ENCODE peak calls at places on chromosome 6, in six cellular contexts. R is naive thymus-derived CD4-positive, alpha-beta T cell; M is neuronal stem cell; Y is AG09309; L is astrocyte of the spinal cord; N is HL-60. X is an unnamed sample.
A peak's percentile ranks its signal among the peaks of the same experiment; 100 is the strongest.

GRCh38 chr6:158517581-158517980 is 42.3 kb upstream of the TMEM181 start:
- DNase-seq in R (no peak), M (no peak), Y (no peak), L (peak; percentile 20), N (no peak), X (no peak)

GRCh38 chr6:146260886-146261285 is 232.0 kb downstream of the GRM1 start:
- DNase-seq in R (no peak), M (no peak), Y (no peak), L (no peak), N (no peak), X (no peak)

GRCh38 chr6:104226798-104227444 is 632.8 kb downstream of the HACE1 start:
- DNase-seq in R (no peak), M (no peak), Y (no peak), L (no peak), N (no peak), X (no peak)

GRCh38 chr6:39209908-39210307 is 19.4 kb downstream of the KCNK5 start:
- DNase-seq in R (no peak), M (no peak), Y (no peak), L (no peak), N (no peak), X (no peak)

GRCh38 chr6:47168176-47168575 is 126.0 kb upstream of the ADGRF1 start:
- DNase-seq in R (no peak), M (no peak), Y (peak; percentile 96), L (peak; percentile 97), N (peak; percentile 63), X (peak; percentile 14)

GRCh38 chr6:74415056-74415455 is 719.1 kb downstream of the CD109 start:
- DNase-seq in R (no peak), M (no peak), Y (peak; percentile 8), L (no peak), N (no peak), X (no peak)

GRCh38 chr6:13808806-13809205 is 5.6 kb downstream of the MCUR1 start:
- DNase-seq in R (no peak), M (no peak), Y (no peak), L (no peak), N (no peak), X (no peak)

GRCh38 chr6:156589281-156589680 is 187.9 kb upstream of the ARID1B start:
- DNase-seq in R (no peak), M (no peak), Y (peak; percentile 53), L (peak; percentile 78), N (no peak), X (no peak)

GRCh38 chr6:141562181-141562800 is 570.4 kb upstream of the GJE1 start:
- DNase-seq in R (no peak), M (no peak), Y (no peak), L (no peak), N (no peak), X (peak; percentile 49)

GRCh38 chr6:27684264-27685211 is 211.6 kb upstream of the ZNF184 start:
- DNase-seq in R (no peak), M (no peak), Y (no peak), L (peak; percentile 82), N (peak; percentile 43), X (no peak)

GRCh38 chr6:47680056-47680455 is 18.3 kb upstream of the ADGRF4 start:
- DNase-seq in R (no peak), M (no peak), Y (no peak), L (no peak), N (no peak), X (no peak)

GRCh38 chr6:3194535-3195376 is 32.7 kb downstream of the TUBB2B start:
- DNase-seq in R (no peak), M (peak; percentile 59), Y (no peak), L (peak; percentile 79), N (no peak), X (peak; percentile 59)

GRCh38 chr6:148406579-148407371 is 64.1 kb downstream of the SASH1 start:
- DNase-seq in R (no peak), M (no peak), Y (no peak), L (no peak), N (no peak), X (no peak)

GRCh38 chr6:65113581-65113980 is 593.4 kb downstream of the EYS start:
- DNase-seq in R (no peak), M (no peak), Y (no peak), L (peak; percentile 4), N (no peak), X (no peak)

GRCh38 chr6:15515226-15515625 is 147.6 kb downstream of the DTNBP1 start:
- DNase-seq in R (no peak), M (no peak), Y (no peak), L (no peak), N (no peak), X (no peak)

GRCh38 chr6:96089173-96089572 is 73.4 kb downstream of the FUT9 start:
- DNase-seq in R (no peak), M (peak; percentile 8), Y (no peak), L (no peak), N (no peak), X (no peak)

GRCh38 chr6:167285077-167285770 is 5.9 kb upstream of the UNC93A start:
- DNase-seq in R (no peak), M (no peak), Y (no peak), L (no peak), N (no peak), X (no peak)

GRCh38 chr6:15852289-15852688 is 189.5 kb upstream of the DTNBP1 start:
- DNase-seq in R (no peak), M (no peak), Y (no peak), L (no peak), N (no peak), X (no peak)

GRCh38 chr6:129102741-129103140 is 219.8 kb downstream of the LAMA2 start:
- DNase-seq in R (no peak), M (no peak), Y (no peak), L (no peak), N (no peak), X (peak; percentile 67)

GRCh38 chr6:11974089-11974488 is 38.0 kb upstream of the HIVEP1 start:
- DNase-seq in R (no peak), M (no peak), Y (peak; percentile 35), L (peak; percentile 27), N (no peak), X (no peak)

GRCh38 chr6:16999486-17000436 is 102.1 kb upstream of the STMND1 start:
- DNase-seq in R (no peak), M (no peak), Y (peak; percentile 86), L (peak; percentile 49), N (no peak), X (no peak)

GRCh38 chr6:139636391-139636790 is 261.9 kb upstream of the CITED2 start:
- DNase-seq in R (no peak), M (no peak), Y (no peak), L (no peak), N (no peak), X (no peak)

GRCh38 chr6:108651781-108652227 is 91.1 kb downstream of the FOXO3 start:
- DNase-seq in R (no peak), M (no peak), Y (peak; percentile 88), L (peak; percentile 80), N (no peak), X (peak; percentile 55)

GRCh38 chr6:15121443-15121842 is 124.4 kb upstream of the JARID2 start:
- DNase-seq in R (no peak), M (no peak), Y (no peak), L (no peak), N (no peak), X (no peak)

GRCh38 chr6:108902389-108902792 is 54.2 kb downstream of the ARMC2 start:
- DNase-seq in R (no peak), M (peak; percentile 21), Y (no peak), L (peak; percentile 60), N (no peak), X (no peak)

GRCh38 chr6:168031411-168032382 is 34.2 kb downstream of the KIF25 start:
- DNase-seq in R (no peak), M (no peak), Y (peak; percentile 60), L (peak; percentile 62), N (no peak), X (peak; percentile 61)

GRCh38 chr6:151959086-151959485 is 151.6 kb downstream of the ESR1 start:
- DNase-seq in R (no peak), M (no peak), Y (no peak), L (no peak), N (no peak), X (no peak)

GRCh38 chr6:138278326-138278725 is 60.0 kb upstream of the PBOV1 start:
- DNase-seq in R (no peak), M (peak; percentile 9), Y (no peak), L (peak; percentile 43), N (no peak), X (peak; percentile 18)

GRCh38 chr6:136740050-136740974 is 52.0 kb downstream of the MAP3K5 start:
- DNase-seq in R (no peak), M (no peak), Y (no peak), L (no peak), N (no peak), X (no peak)
- H3K4me3 ChIP-seq in R (no peak overlapping the region), M (no peak overlapping the region), Y (no peak overlapping the region), L (no peak overlapping the region), N (no peak overlapping the region), X (no peak overlapping the region)

GRCh38 chr6:117781550-117781949 is 106.3 kb downstream of the NUS1 start:
- DNase-seq in R (no peak), M (no peak), Y (no peak), L (no peak), N (no peak), X (no peak)

GRCh38 chr6:117771403-117771802 is 96.1 kb downstream of the NUS1 start:
- DNase-seq in R (no peak), M (no peak), Y (no peak), L (no peak), N (peak; percentile 26), X (no peak)

GRCh38 chr6:117776441-117776840 is 101.2 kb downstream of the NUS1 start:
- DNase-seq in R (no peak), M (no peak), Y (peak; percentile 34), L (peak; percentile 4), N (no peak), X (no peak)
- H3K4me3 ChIP-seq in R (no peak overlapping the region), M (no peak overlapping the region), Y (no peak overlapping the region), L (no peak overlapping the region), N (no peak overlapping the region), X (no peak overlapping the region)

GRCh38 chr6:164109770-164110140 is 695.2 kb downstream of the QKI start:
- DNase-seq in R (no peak), M (no peak), Y (no peak), L (no peak), N (peak; percentile 4), X (peak; percentile 52)
- H3K4me3 ChIP-seq in R (no peak overlapping the region), M (no peak overlapping the region), Y (no peak overlapping the region), L (no peak overlapping the region), N (no peak overlapping the region), X (peak overlapping the region; percentile 36)

DNA sequence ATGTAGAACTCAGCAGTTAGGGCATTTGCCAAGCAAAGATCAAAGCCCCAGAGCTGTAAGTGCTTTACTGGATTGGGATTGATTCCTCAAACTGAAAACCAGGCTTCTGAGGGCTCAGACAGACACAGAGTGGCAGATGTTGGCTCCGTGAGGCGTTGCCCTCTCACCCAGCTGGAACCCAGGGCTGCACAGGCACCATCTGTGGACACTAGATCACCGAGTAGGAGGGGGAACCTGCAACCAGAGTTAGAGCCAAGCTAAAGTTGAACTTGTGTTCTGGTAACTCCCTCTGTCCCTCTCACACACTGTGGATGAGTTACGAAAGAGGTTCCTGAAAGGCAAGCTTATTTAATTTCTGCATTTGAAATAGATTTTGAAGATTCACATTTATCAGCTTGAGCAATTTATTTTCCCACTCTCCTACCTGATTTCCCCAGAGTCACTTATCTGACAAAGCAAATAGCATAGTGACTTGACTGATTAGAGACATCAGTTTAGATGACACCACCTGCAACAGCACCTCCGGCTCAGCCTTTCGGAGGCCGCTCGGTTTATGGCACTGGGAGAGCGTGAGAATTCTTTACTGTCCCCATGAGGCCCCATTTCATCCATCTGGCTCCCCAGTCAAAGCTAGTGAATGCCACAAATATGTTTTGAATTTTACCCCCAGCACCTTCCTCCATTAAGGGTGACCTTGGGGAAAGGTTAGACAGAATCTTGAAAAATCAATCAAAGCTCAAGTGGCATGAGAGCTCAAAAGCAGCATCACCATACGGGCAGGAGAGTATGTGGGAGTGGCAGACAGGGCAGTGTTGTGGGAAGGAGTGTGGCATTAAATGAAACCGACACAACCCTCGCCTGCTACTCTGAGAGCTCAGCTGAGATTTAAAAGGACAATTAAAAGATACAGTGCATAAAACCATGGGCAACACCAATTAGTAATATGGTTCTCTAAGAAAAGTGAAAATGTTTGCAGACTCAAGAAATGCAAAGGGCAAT is 48.5 kb downstream of the RPF2 start:
- DNase-seq in R (no peak), M (no peak), Y (no peak), L (no peak), N (no peak), X (peak; percentile 36)
- H3K4me3 ChIP-seq in R (no peak overlapping the region), M (no peak overlapping the region), Y (no peak overlapping the region), L (no peak overlapping the region), N (no peak overlapping the region), X (no peak overlapping the region)